ENCODE peak calls at places on chromosomes 2 and 18, in five cellular contexts. R is uterus, O is Peyer's patch, J is spleen, E is body of pancreas. X is an unnamed sample.

GRCh38 chr2:209471037-209471436 is 47.2 kb downstream of the MAP2 start:
- DNase-seq in J (no peak), O (no peak), R (no peak), E (no peak), X (no peak)

GRCh38 chr2:151733781-151734672 is at the start of gene NEB:
- DNase-seq in E (no peak), J (no peak), R (no peak), O (no peak), X (no peak)

GRCh38 chr2:206502729-206503128 is 59.4 kb downstream of the ADAM23 start:
- DNase-seq in E (no peak), R (no peak), J (no peak), O (no peak), X (no peak)

GRCh38 chr2:46333912-46334311 is 36.7 kb downstream of the EPAS1 start:
- DNase-seq in E (no peak), R (no peak), O (no peak), J (no peak), X (peak)

GRCh38 chr18:31393286-31393685 is 16.7 kb downstream of the DSG4 start:
- DNase-seq in R (no peak), E (no peak), O (no peak), J (no peak), X (no peak)

GRCh38 chr2:190835303-190835930 is 45.2 kb upstream of the GLS start:
- DNase-seq in J (no peak), O (no peak), E (no peak), R (peak), X (no peak)

GRCh38 chr2:32864761-32865160 is 82.0 kb upstream of the LTBP1 start:
- DNase-seq in J (no peak), E (no peak), R (no peak), O (no peak), X (no peak)

GRCh38 chr18:10798727-10799435 is 273.1 kb downstream of the NAPG start:
- DNase-seq in O (no peak), E (peak), R (no peak), J (no peak), X (no peak)

GRCh38 chr2:152716805-152717241 is 438 bp downstream of the PRPF40A start:
- DNase-seq in E (peak), R (peak), J (peak), O (no peak), X (peak)

GRCh38 chr2:167592441-167592840 is 655.0 kb downstream of the STK39 start:
- DNase-seq in O (no peak), E (no peak), J (no peak), R (no peak), X (no peak)

GRCh38 chr2:226603606-226604005 is 196.0 kb downstream of the IRS1 start:
- DNase-seq in R (no peak), J (no peak), E (no peak), O (no peak), X (no peak)

GRCh38 chr2:71003396-71003795 is 8.7 kb upstream of the TEX261 start:
- DNase-seq in R (no peak), O (no peak), J (peak), E (no peak), X (no peak)

GRCh38 chr2:201357216-201357615 is at the start of gene FLACC1:
- DNase-seq in E (peak), J (no peak), O (no peak), R (no peak), X (no peak)

GRCh38 chr2:100679211-100679610 is 116.4 kb downstream of the PDCL3 start:
- DNase-seq in R (no peak), J (no peak), E (no peak), O (no peak), X (no peak)

GRCh38 chr18:475202-475624 is 25.3 kb downstream of the COLEC12 start:
- DNase-seq in J (no peak), R (no peak), O (no peak), E (no peak), X (no peak)

GRCh38 chr2:131063501-131064283 is 29.6 kb downstream of the FAM168B start:
- DNase-seq in J (no peak), E (no peak), R (no peak), O (no peak), X (no peak)

GRCh38 chr2:220569380-220569779 is 942.0 kb downstream of the SLC4A3 start:
- DNase-seq in O (no peak), J (no peak), E (no peak), R (no peak), X (no peak)

GRCh38 chr2:138829326-138829725 is 49.1 kb upstream of the NXPH2 start:
- DNase-seq in J (no peak), O (no peak), R (no peak), E (peak), X (peak)

GRCh38 chr18:46452820-46453219 is 204.2 kb downstream of the LOXHD1 start:
- DNase-seq in R (no peak), E (no peak), O (no peak), J (no peak), X (no peak)

GRCh38 chr2:110823165-110823564 is 90.8 kb downstream of the ACOXL start:
- DNase-seq in J (no peak), E (no peak), R (no peak), O (no peak), X (no peak)

GRCh38 chr2:234795272-234795920 is 156.4 kb upstream of the SH3BP4 start:
- DNase-seq in O (no peak), R (no peak), E (no peak), J (no peak), X (no peak)

GRCh38 chr18:57397440-57397839 is 37.7 kb upstream of the ONECUT2 start:
- DNase-seq in E (no peak), O (no peak), R (no peak), J (no peak), X (no peak)

GRCh38 chr18:74522635-74523548 is 11.4 kb upstream of the CNDP1 start:
- DNase-seq in J (peak), O (no peak), R (no peak), E (no peak), X (no peak)

GRCh38 chr18:69435000-69435399 is 34.3 kb downstream of the DOK6 start:
- DNase-seq in J (no peak), R (no peak), E (no peak), O (no peak), X (no peak)
- TF ChIP-seq POLR2A in J (no peak), R (no peak), E (no peak), O (no peak), X (no peak)

DNA sequence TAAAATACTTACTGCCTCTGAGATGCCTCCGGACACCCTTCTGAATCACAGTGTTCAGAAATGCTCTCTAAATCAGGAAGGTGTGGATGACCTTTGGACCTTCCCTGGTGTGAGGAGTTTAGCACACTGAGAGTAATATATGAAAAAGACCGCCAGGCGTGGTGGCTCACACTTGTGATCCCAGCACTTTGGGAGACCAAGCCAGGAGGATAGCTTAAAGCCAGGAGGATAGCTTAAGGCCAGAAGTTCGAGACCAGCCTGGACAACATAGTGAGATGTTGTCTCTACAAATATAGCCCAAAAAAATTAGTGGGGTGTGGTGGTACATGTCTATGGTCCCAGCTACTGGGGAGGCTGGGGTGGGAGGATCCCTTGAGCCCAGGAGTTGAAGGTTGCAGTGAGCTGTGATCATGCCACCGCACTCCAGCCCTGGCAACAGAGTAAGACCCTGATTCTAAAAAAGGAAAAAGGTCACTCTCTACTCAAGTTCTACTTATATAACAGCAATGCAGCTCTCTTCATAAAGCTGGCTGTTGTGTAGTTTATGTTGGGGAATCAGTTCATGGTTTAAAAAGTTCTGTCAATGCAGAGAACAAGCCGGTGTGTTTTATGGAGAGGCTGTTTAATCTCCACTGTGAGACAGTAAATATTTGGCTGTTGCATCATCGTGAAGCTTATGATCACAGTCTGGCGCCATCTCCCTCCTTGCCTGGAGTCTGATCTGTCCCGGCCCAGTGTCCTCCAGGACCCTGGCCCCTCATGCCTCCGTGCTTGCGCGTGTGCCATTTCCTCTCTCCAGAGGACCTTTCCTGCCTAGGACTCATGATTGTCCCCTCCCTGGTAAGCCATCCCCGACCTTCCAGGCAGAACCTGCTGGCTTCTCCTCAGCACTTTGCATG is 184.5 kb downstream of the FAM210A start:
- DNase-seq in E (no peak), R (peak), O (no peak), J (no peak), X (no peak)
- TF ChIP-seq POLR2A in E (no peak), R (no peak), O (no peak), J (no peak), X (no peak)

DNA sequence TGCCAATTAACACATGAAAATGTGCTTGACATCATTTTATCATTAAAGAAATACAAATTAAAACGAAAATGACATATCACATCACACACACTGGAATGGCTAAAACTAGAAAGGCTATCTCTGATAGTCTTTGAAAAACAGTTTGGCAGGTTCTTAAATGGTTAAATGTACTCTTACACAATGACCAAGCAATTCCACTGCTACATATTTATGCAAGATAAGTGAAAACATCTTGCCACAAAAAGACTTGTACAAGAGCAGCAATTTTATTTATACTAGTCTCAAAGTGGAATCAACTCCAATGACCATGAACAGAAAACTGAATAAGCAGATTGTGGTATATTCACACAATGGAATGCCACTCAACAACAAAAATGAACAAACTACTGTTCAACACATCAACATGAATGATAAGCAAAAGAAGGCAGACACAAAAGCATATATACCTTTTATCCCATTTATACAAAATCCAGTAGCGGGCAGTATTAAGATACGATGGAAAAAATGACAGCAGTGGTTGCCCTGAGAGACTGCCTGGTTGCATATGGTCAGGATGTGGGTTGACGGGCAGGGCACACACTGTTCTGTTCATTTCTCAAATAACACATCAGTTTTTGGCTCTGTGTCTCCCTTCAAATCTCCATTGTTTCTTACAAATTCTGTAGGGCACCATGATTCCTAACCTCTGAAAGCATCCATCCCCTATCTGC is 25.3 kb downstream of the SP100 start:
- DNase-seq in R (no peak), J (peak), O (no peak), E (no peak), X (peak)
- TF ChIP-seq POLR2A in R (no peak), J (no peak), O (no peak), E (no peak), X (peak)

DNA sequence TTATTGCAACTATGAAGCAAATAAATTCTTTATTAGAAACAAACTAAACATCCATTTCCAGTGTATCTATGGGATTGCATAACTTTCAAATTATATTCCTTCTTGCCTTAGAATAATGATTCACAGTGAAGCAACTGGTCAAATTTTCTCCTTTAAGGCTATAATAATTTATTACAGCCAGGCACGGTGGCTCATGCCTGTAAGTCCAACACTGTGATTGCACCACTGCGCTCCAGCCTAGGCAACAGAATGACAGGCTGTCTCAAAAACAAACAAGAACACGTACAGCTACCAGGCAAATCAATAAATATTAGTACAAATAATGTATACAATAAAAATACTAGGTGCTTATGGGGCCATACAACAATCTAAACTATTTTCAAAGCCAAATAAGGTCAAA is 1416.2 kb downstream of the LRP1B start:
- DNase-seq in O (no peak), E (no peak), J (no peak), R (no peak), X (no peak)
- TF ChIP-seq POLR2A in O (no peak), E (no peak), J (no peak), R (no peak), X (no peak)

GRCh38 chr2:30629866-30630265 is 177.4 kb downstream of the CAPN13 start:
- DNase-seq in J (no peak), E (no peak), R (no peak), O (no peak), X (no peak)

GRCh38 chr2:30625600-30626208 is 178.7 kb downstream of the LCLAT1 start:
- DNase-seq in E (no peak), J (no peak), O (no peak), R (no peak), X (peak)

GRCh38 chr2:30631051-30631671 is 176.1 kb downstream of the CAPN13 start:
- DNase-seq in R (no peak), O (no peak), E (no peak), J (no peak), X (no peak)

GRCh38 chr2:30628341-30628740 is 178.9 kb downstream of the CAPN13 start:
- DNase-seq in E (no peak), R (no peak), J (no peak), O (no peak), X (no peak)

GRCh38 chr2:30627162-30627561 is 180.1 kb downstream of the CAPN13 start:
- DNase-seq in R (no peak), E (no peak), J (no peak), O (no peak), X (peak)
- TF ChIP-seq POLR2A in R (no peak), E (no peak), J (no peak), O (no peak), X (no peak)

GRCh38 chr2:178076130-178076529 is 3.6 kb upstream of the PDE11A start:
- DNase-seq in E (no peak), O (no peak), R (no peak), J (no peak), X (no peak)
- TF ChIP-seq POLR2A in E (no peak), O (no peak), R (no peak), J (no peak), X (no peak)

GRCh38 chr2:26033270-26033768 is 565 bp upstream of the RAB10 start:
- DNase-seq in O (no peak), R (no peak), E (no peak), J (no peak), X (peak)
- TF ChIP-seq POLR2A in O (peak), R (no peak), E (peak), J (no peak), X (no peak)

DNA sequence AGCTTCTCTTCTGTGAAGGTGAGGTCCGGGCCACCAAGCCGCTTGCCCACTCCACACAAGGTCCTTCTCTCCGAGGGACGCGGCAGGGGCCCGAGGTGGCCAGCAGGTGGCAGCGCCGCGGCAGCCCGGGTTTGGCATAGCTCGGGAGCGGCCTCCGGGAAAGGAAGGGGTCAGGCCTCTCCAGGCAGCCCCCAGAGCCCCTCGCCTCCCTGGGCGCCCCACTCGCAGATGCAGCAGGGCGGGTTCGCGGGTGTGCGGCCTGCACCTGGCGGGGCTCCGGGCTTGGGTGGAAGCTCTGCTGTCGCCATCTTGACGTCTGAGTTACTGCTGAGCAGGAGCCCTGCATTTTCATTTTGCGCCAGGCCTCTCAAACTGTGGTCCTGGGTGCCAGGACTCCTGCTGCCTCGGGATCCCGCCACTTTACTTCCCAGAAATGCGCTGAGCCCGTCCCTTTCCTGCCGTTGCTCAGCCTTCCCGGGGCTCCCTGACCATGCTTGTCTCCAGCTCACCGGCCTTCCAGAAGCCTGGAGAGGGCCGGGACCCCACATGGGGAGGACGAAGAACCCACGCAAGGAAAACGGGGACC is 18.6 kb upstream of the NCL start:
- DNase-seq in J (peak), O (peak), R (peak), E (peak), X (peak)
- TF ChIP-seq POLR2A in J (no peak), O (peak), R (no peak), E (peak), X (peak)

DNA sequence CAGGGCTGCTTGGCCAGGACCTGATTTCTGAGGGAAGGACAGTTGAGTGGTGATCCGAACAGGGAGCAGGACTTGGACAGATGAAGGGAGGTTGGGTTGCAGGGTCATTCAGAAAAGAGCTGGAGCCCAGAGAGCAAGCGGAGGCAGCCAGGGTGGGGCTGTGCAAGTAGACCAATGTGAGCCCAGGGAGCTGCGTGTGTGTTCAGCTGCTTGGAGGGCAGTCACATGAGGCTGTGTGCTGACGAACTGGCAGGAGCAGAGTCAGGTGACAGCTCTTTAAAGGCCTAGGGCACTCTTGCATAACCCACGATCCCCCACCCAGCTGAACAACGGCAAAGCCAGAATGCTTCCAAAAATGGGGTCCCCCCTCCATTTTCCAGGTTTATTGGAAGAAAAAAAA is 4.6 kb upstream of the MLPH start:
- DNase-seq in O (peak), J (peak), E (peak), R (peak), X (peak)
- TF ChIP-seq POLR2A in O (no peak), J (no peak), E (peak), R (no peak), X (peak)

GRCh38 chr2:86022661-86023365 is 82.9 kb downstream of the POLR1A start:
- DNase-seq in O (no peak), E (no peak), R (no peak), J (no peak), X (no peak)
- TF ChIP-seq POLR2A in O (no peak), E (no peak), R (no peak), J (no peak), X (no peak)